ENCODE peak calls at places on chromosomes 5 and 9, in ten cellular contexts. N is AG09319, G is AG04450, J is ELR, W is HEK293T, Y is Kasumi-1, Q is AG09309, M is psoas muscle, Z is retina, K is kidney. C is an unnamed sample.

GRCh38 chr9:97502222-97502983 is 937 bp downstream of the TMOD1 start:
- DNase-seq in N (no peak), G (no peak), J (no peak), W (no peak), Y (no peak), Q (no peak), M (peak; percentile 81), Z (peak; percentile 51), K (peak; percentile 72), C (peak; percentile 68)

GRCh38 chr9:114448706-114449105 is 56.6 kb downstream of the WHRN start:
- DNase-seq in N (no peak), G (no peak), J (peak; percentile 68), W (no peak), Y (no peak), Q (no peak), M (no peak), Z (no peak), K (peak; percentile 15), C (no peak)

GRCh38 chr9:114549677-114550330 is 37.8 kb upstream of the ATP6V1G1 start:
- DNase-seq in N (no peak), G (peak; percentile 20), J (no peak), W (no peak), Y (no peak), Q (no peak), M (no peak), Z (no peak), K (no peak), C (no peak)

GRCh38 chr5:113187879-113188278 is 211.3 kb downstream of the DCP2 start:
- DNase-seq in N (no peak), G (no peak), J (no peak), W (no peak), Y (peak; percentile 60), Q (no peak), M (no peak), Z (no peak), K (no peak), C (no peak)

GRCh38 chr5:16894236-16895057 is 41.6 kb downstream of the MYO10 start:
- DNase-seq in N (no peak), G (peak; percentile 45), J (peak; percentile 96), W (peak; percentile 42), Y (no peak), Q (peak; percentile 58), M (no peak), Z (no peak), K (peak; percentile 55), C (no peak)

GRCh38 chr5:94785111-94785510 is 166.6 kb downstream of the SLF1 start:
- DNase-seq in N (no peak), G (no peak), J (peak; percentile 15), W (no peak), Y (peak; percentile 43), Q (no peak), M (no peak), Z (no peak), K (no peak), C (no peak)

GRCh38 chr5:56567278-56567677 is 248.1 kb upstream of the MAP3K1 start:
- DNase-seq in N (no peak), G (no peak), J (no peak), W (no peak), Y (no peak), Q (no peak), M (no peak), Z (no peak), K (no peak), C (no peak)

GRCh38 chr9:70574222-70574837 is 159.9 kb upstream of the KLF9 start:
- DNase-seq in N (peak; percentile 62), G (no peak), J (no peak), W (peak; percentile 11), Y (no peak), Q (no peak), M (peak; percentile 64), Z (peak; percentile 27), K (no peak), C (peak; percentile 64)

GRCh38 chr9:135555203-135555602 is 6.4 kb upstream of the PAEP start:
- DNase-seq in N (no peak), G (no peak), J (no peak), W (no peak), Y (no peak), Q (no peak), M (no peak), Z (no peak), K (no peak), C (no peak)

GRCh38 chr9:1018121-1018520 is 32.0 kb upstream of the DMRT2 start:
- DNase-seq in N (no peak), G (no peak), J (peak; percentile 20), W (peak; percentile 11), Y (peak; percentile 44), Q (no peak), M (no peak), Z (peak; percentile 20), K (no peak), C (no peak)

GRCh38 chr9:85359161-85359560 is 382.6 kb downstream of the AGTPBP1 start:
- DNase-seq in N (no peak), G (no peak), J (no peak), W (no peak), Y (no peak), Q (no peak), M (no peak), Z (no peak), K (no peak), C (no peak)

GRCh38 chr9:116421006-116421538 is 266.0 kb upstream of the TRIM32 start:
- DNase-seq in N (no peak), G (no peak), J (peak; percentile 67), W (no peak), Y (no peak), Q (peak; percentile 46), M (no peak), Z (no peak), K (no peak), C (no peak)

GRCh38 chr9:106697799-106698591 is 165.0 kb upstream of the ZNF462 start:
- DNase-seq in N (no peak), G (no peak), J (peak; percentile 57), W (peak; percentile 24), Y (no peak), Q (peak; percentile 48), M (peak; percentile 88), Z (peak; percentile 30), K (peak; percentile 88), C (peak; percentile 92)

GRCh38 chr9:4315582-4316215 is 15.8 kb upstream of the GLIS3 start:
- DNase-seq in N (no peak), G (no peak), J (peak; percentile 76), W (peak; percentile 62), Y (peak; percentile 52), Q (no peak), M (peak; percentile 85), Z (peak; percentile 58), K (peak; percentile 87), C (peak; percentile 90)

GRCh38 chr9:129514497-129514867 is 106.4 kb downstream of the C9orf50 start:
- DNase-seq in N (no peak), G (no peak), J (no peak), W (no peak), Y (no peak), Q (no peak), M (no peak), Z (no peak), K (no peak), C (no peak)

GRCh38 chr5:166710275-166710674 is 1581.2 kb upstream of the WWC1 start:
- DNase-seq in N (no peak), G (no peak), J (no peak), W (no peak), Y (no peak), Q (no peak), M (no peak), Z (no peak), K (no peak), C (no peak)